ENCODE peak calls at places on chromosomes 11 and 22, in seven cellular contexts. V is NCI-H1105 treated with DMSO at 0.1 percent for 48 hours; W is GM19239; A is stimulated activated CD4-positive, alpha-beta T cell treated with anti-CD3 and anti-CD28 coated beads, Interleukin-15, amount 100 ng/mL, for 48 hours; S is activated CD4-positive, CD25-positive, alpha-beta regulatory T cell treated with anti-CD3 and anti-CD28 coated beads, Interleukin-2, amount 50 U/mL, for 16 hours; G is KBM-7; Z is iris pigment epithelial cell. P is an unnamed sample.

GRCh38 chr11:79437981-79438630 is 2.7 kb downstream of the TENM4 start:
- DNase-seq in V (peak; percentile 55), W (no peak), A (no peak), S (no peak), G (peak; percentile 12), Z (peak; percentile 51), P (no peak)

GRCh38 chr11:100823360-100823759 is 136.3 kb downstream of the ARHGAP42 start:
- DNase-seq in V (no peak), W (no peak), A (no peak), S (no peak), G (no peak), Z (peak; percentile 74), P (no peak)

GRCh38 chr11:10655931-10656576 is 37.5 kb downstream of the IRAG1 start:
- DNase-seq in V (no peak), W (no peak), A (no peak), S (no peak), G (no peak), Z (no peak), P (no peak)

GRCh38 chr11:69396948-69397307 is 84.5 kb upstream of the LINC01488 start:
- DNase-seq in V (no peak), W (no peak), A (no peak), S (no peak), G (no peak), Z (no peak), P (no peak)

GRCh38 chr22:32079110-32080089 is 36.3 kb downstream of the SLC5A1 start:
- DNase-seq in V (no peak), W (no peak), A (no peak), S (no peak), G (no peak), Z (peak; percentile 81), P (peak; percentile 60)

GRCh38 chr22:24485608-24486007 is 9.5 kb upstream of the UPB1 start:
- DNase-seq in V (no peak), W (no peak), A (no peak), S (no peak), G (no peak), Z (no peak), P (no peak)

GRCh38 chr22:50531546-50532352 is 1.9 kb upstream of the TYMP start:
- DNase-seq in V (peak; percentile 34), W (no peak), A (no peak), S (no peak), G (no peak), Z (peak; percentile 62), P (no peak)

GRCh38 chr11:10906521-10906920 is 48.7 kb upstream of the ZBED5 start:
- DNase-seq in V (no peak), W (no peak), A (no peak), S (no peak), G (no peak), Z (no peak), P (no peak)

GRCh38 chr11:61482513-61482912 is 26.0 kb upstream of the LRRC10B start:
- DNase-seq in V (no peak), W (peak; percentile 52), A (no peak), S (no peak), G (peak; percentile 27), Z (peak; percentile 16), P (no peak)

GRCh38 chr22:18133452-18133851 is 16.5 kb upstream of the USP18 start:
- DNase-seq in V (no peak), W (no peak), A (no peak), S (no peak), G (no peak), Z (no peak), P (no peak)

GRCh38 chr22:36417281-36417686 is 29.5 kb upstream of the MYH9 start:
- DNase-seq in V (no peak), W (no peak), A (no peak), S (no peak), G (no peak), Z (no peak), P (no peak)

GRCh38 chr22:27801616-27802388 is at the start of gene MN1:
- DNase-seq in V (peak; percentile 20), W (no peak), A (no peak), S (no peak), G (peak; percentile 21), Z (peak; percentile 55), P (no peak)

GRCh38 chr11:84566681-84567080 is 1060.5 kb downstream of the DLG2 start:
- DNase-seq in V (no peak), W (no peak), A (no peak), S (no peak), G (peak; percentile 5), Z (no peak), P (no peak)

GRCh38 chr22:42622061-42622710 is 7.5 kb upstream of the POLDIP3 start:
- DNase-seq in V (no peak), W (no peak), A (no peak), S (no peak), G (no peak), Z (no peak), P (no peak)

GRCh38 chr22:18050065-18050464 is 25.7 kb upstream of the MICAL3 start:
- DNase-seq in V (no peak), W (no peak), A (no peak), S (no peak), G (no peak), Z (no peak), P (no peak)

GRCh38 chr11:120564573-120565301 is 53.2 kb downstream of the GRIK4 start:
- DNase-seq in V (peak; percentile 23), W (peak; percentile 79), A (peak; percentile 27), S (no peak), G (peak; percentile 19), Z (peak; percentile 43), P (no peak)

GRCh38 chr11:129023968-129024676 is 81.5 kb upstream of the TP53AIP1 start:
- DNase-seq in V (no peak), W (no peak), A (no peak), S (no peak), G (no peak), Z (peak; percentile 60), P (no peak)

GRCh38 chr11:75598900-75599299 is 36.8 kb downstream of the SERPINH1 start:
- DNase-seq in V (no peak), W (no peak), A (no peak), S (no peak), G (no peak), Z (no peak), P (no peak)

GRCh38 chr11:86745571-86745970 is 54.8 kb upstream of the PRSS23 start:
- DNase-seq in V (no peak), W (no peak), A (no peak), S (no peak), G (no peak), Z (peak; percentile 37), P (no peak)

GRCh38 chr11:61776561-61777075 is 15.8 kb downstream of the TMEM258 start:
- DNase-seq in V (no peak), W (peak; percentile 88), A (peak; percentile 37), S (no peak), G (peak; percentile 76), Z (peak; percentile 80), P (peak; percentile 13)

GRCh38 chr11:45106006-45106405 is 40.4 kb upstream of the PRDM11 start:
- DNase-seq in V (no peak), W (no peak), A (no peak), S (no peak), G (no peak), Z (no peak), P (no peak)

GRCh38 chr22:46986788-46987187 is 224.3 kb downstream of the TBC1D22A start:
- DNase-seq in V (no peak), W (no peak), A (no peak), S (no peak), G (no peak), Z (no peak), P (no peak)

GRCh38 chr22:48449466-48450187 is 1378.0 kb downstream of the BRD1 start:
- DNase-seq in V (no peak), W (no peak), A (no peak), S (no peak), G (no peak), Z (no peak), P (no peak)

GRCh38 chr11:21866781-21867180 is 326.1 kb upstream of the ANO5 start:
- DNase-seq in V (peak; percentile 62), W (no peak), A (no peak), S (no peak), G (no peak), Z (no peak), P (no peak)

GRCh38 chr11:105392546-105392945 is 217.3 kb upstream of the GRIA4 start:
- DNase-seq in V (no peak), W (no peak), A (no peak), S (no peak), G (no peak), Z (peak; percentile 65), P (no peak)

GRCh38 chr22:29106839-29107238 is 34.0 kb downstream of the KREMEN1 start:
- DNase-seq in V (no peak), W (no peak), A (no peak), S (no peak), G (no peak), Z (no peak), P (no peak)

GRCh38 chr11:71200761-71201160 is 51.6 kb downstream of the SHANK2 start:
- DNase-seq in V (no peak), W (no peak), A (no peak), S (no peak), G (no peak), Z (no peak), P (no peak)

GRCh38 chr11:59822989-59823566 is 12.5 kb upstream of the MRPL16 start:
- DNase-seq in V (peak; percentile 73), W (no peak), A (no peak), S (no peak), G (peak; percentile 78), Z (peak; percentile 68), P (peak; percentile 8)

GRCh38 chr11:111419641-111420327 is 40.7 kb upstream of the POU2AF1 start:
- DNase-seq in V (no peak), W (no peak), A (no peak), S (no peak), G (no peak), Z (no peak), P (no peak)

GRCh38 chr11:93099811-93100210 is 98.0 kb downstream of the SLC36A4 start:
- DNase-seq in V (no peak), W (no peak), A (no peak), S (no peak), G (no peak), Z (peak; percentile 81), P (peak; percentile 1)

P was measured in amniotic stem cell.